ENCODE peak calls at places on chromosomes 4 and X, in five cellular contexts. K is PC-9, M is ovary, I is fibroblast of the aortic adventitia, P is A549. D is an unnamed sample.

GRCh38 chr4:38667005-38667771 is 3.2 kb downstream of the KLF3 start:
- DNase-seq in I (peak; percentile 99), M (peak; percentile 80), K (peak; percentile 96), P (peak; percentile 89), D (peak; percentile 59)

GRCh38 chr4:3293410-3294391 is 880 bp downstream of the RGS12 start:
- DNase-seq in P (no peak), I (no peak), K (no peak), M (no peak), D (no peak)

GRCh38 chrX:154411322-154411980 is at the start of gene TAFAZZIN:
- DNase-seq in M (peak; percentile 77), P (peak; percentile 78), I (peak; percentile 49), K (peak; percentile 41), D (no peak)

GRCh38 chr4:121375262-121375661 is 5.6 kb downstream of the QRFPR start:
- DNase-seq in K (no peak), M (no peak), P (no peak), I (peak; percentile 66), D (no peak)

GRCh38 chrX:54950730-54951375 is 30.2 kb downstream of the TRO start:
- DNase-seq in K (no peak), P (no peak), M (no peak), I (no peak), D (no peak)

GRCh38 chrX:16671005-16671404 is 21.0 kb downstream of the S100G start:
- DNase-seq in P (peak; percentile 43), K (no peak), I (peak; percentile 79), M (no peak), D (peak; percentile 20)

GRCh38 chr4:39045791-39046221 is 13.6 kb upstream of the TMEM156 start:
- DNase-seq in P (no peak), I (peak; percentile 26), K (peak; percentile 64), M (no peak), D (no peak)

GRCh38 chr4:23060776-23061175 is 368.0 kb downstream of the GBA3 start:
- DNase-seq in I (no peak), P (no peak), K (no peak), M (no peak), D (no peak)

GRCh38 chr4:145878501-145879435 is 59.9 kb downstream of the ZNF827 start:
- DNase-seq in M (no peak), I (peak; percentile 82), P (no peak), K (no peak), D (no peak)

GRCh38 chr4:181756451-181756850 is 486.8 kb upstream of the TENM3 start:
- DNase-seq in K (no peak), M (no peak), P (no peak), I (no peak), D (no peak)
- H3K4me3 ChIP-seq in K (no peak overlapping the region), M (no peak overlapping the region), P (no peak overlapping the region), I (no peak overlapping the region), D (no peak overlapping the region)

DNA sequence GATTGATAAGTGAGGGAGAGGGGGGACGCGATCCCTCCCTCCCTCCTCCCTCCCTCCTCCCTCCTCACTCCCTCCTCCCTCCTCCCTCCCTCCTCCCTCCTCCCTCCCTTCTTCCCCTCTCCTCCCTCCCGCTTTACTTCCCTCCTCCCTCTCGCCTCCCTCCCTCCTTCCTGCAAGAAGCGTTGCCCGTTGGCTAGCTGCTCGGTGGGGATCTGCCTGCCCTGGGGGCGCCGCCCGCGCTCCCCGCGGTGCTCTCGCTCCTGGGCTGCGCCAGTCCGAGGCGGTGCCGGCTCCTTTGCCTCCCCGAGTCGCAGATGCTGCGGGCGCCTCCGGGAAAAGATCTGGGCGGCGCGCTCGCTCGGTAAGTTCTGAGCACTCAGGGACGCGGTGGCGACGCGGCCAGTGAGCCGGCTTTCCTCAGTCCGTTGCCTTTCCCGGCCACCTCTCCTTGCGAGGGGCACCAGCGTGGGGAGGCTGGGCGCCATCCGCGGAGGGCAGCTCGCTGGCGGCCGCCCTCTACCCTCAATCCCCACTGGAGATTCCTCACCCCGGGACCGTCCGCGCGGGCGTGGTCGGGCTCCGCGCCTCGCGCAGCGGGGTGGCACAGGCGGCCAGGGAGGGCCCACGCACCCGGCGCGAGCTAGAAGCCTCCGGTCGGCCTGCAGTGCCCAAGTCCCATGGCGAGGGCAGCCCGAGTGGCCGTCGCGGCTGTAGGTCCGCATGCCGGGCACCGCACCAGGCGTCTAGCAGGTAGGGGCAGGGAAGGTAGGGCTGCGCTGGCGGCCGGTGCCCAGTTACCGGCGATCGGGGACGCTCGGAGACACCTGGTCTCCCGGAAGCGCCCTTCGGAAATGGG is at the start of gene SLITRK2:
- DNase-seq in M (no peak), K (no peak), I (no peak), P (no peak), D (no peak)
- H3K4me3 ChIP-seq in M (peak within 1 kb of the TSS; percentile 10), K (no peak within 1 kb of the TSS), I (no peak within 1 kb of the TSS), P (peak within 1 kb of the TSS; percentile 17), D (no peak within 1 kb of the TSS)

GRCh38 chr4:8245879-8246833 is 23.4 kb upstream of the HTRA3 start:
- DNase-seq in P (no peak), I (no peak), K (no peak), M (no peak), D (no peak)
- H3K4me3 ChIP-seq in P (no peak overlapping the region), I (no peak overlapping the region), K (no peak overlapping the region), M (no peak overlapping the region), D (no peak overlapping the region)

GRCh38 chrX:68660746-68661145 is 13.3 kb downstream of the STARD8 start:
- DNase-seq in M (no peak), I (no peak), P (no peak), K (no peak), D (no peak)
- H3K4me3 ChIP-seq in M (no peak overlapping the region), I (no peak overlapping the region), P (no peak overlapping the region), K (no peak overlapping the region), D (no peak overlapping the region)

DNA sequence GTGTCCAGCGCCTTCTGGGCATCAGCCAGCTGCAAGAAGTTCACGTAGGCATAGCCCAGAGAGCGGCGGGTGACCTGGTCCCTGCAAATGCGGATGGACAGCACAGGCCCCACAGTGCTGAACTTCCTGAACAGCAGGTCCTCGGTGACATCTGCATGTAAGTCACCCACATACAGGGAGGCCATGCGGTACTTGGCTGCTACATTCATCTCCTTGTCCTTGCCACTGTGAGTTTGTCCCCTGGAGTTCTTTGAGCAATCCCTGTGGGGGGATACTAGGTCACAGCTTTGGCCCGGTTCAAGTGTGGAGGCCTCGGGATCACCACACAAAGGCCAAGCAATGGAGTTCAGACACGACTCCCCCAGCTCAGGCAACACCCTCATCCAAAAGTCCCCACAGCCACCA is 776 bp downstream of the PABPC4L start:
- DNase-seq in K (no peak), I (no peak), P (no peak), M (peak; percentile 23), D (no peak)
- H3K4me3 ChIP-seq in K (peak overlapping the region; percentile 45), I (peak overlapping the region; percentile 39), P (peak overlapping the region; percentile 47), M (peak overlapping the region; percentile 60), D (no peak overlapping the region)

GRCh38 chrX:9291666-9292065 is 173.2 kb upstream of the TBL1X start:
- DNase-seq in I (no peak), P (no peak), M (no peak), K (no peak), D (no peak)
- H3K4me3 ChIP-seq in I (no peak overlapping the region), P (no peak overlapping the region), M (peak overlapping the region; percentile 22), K (no peak overlapping the region), D (no peak overlapping the region)

GRCh38 chr4:117800636-117801035 is 233.7 kb upstream of the NDST3 start:
- DNase-seq in I (no peak), P (no peak), K (no peak), M (no peak), D (no peak)
- H3K4me3 ChIP-seq in I (no peak overlapping the region), P (no peak overlapping the region), K (no peak overlapping the region), M (no peak overlapping the region), D (no peak overlapping the region)

DNA sequence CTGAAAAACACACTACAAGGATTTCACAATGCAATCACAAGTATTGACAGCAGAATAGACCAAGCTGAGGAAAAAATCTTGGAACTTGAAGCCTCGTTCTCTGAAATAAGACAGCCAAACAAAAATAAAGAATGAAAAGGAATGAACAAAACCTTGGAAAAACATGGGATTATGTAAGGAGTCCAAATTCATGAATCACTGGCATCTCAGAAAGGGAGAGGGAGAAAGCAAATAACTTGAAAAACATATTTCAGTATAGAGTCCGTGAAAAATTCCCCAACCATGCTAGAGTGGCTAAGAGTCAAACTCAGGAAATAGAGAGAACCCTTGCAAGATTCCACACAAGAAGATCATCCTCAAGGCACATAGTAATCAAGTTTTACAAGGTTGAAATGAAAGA is 178.5 kb upstream of the CTSO start:
- DNase-seq in K (no peak), I (peak; percentile 28), P (no peak), M (no peak), D (no peak)
- H3K4me3 ChIP-seq in K (no peak overlapping the region), I (no peak overlapping the region), P (no peak overlapping the region), M (no peak overlapping the region), D (no peak overlapping the region)

D was measured in Jurkat, Clone E6-1.